ENCODE peak calls at places on chromosomes 6 and 20, in five cellular contexts. W is A549, T is Peyer's patch, A is esophagus squamous epithelium, E is NB4. Q is an unnamed sample.

GRCh38 chr20:53795170-53795569 is 201.5 kb upstream of the ZNF217 start:
- DNase-seq in W (no peak), T (no peak), E (no peak), A (no peak), Q (no peak)

GRCh38 chr6:81762132-81762531 is 9.7 kb upstream of the TENT5A start:
- DNase-seq in W (no peak), E (no peak), T (no peak), A (no peak), Q (no peak)

GRCh38 chr20:45368221-45368980 is 5.4 kb downstream of the SYS1 start:
- DNase-seq in A (no peak), W (no peak), T (peak), E (peak), Q (no peak)

GRCh38 chr6:2072450-2072849 is 173.0 kb downstream of the GMDS start:
- DNase-seq in E (no peak), W (no peak), A (no peak), T (no peak), Q (no peak)

GRCh38 chr6:157398151-157398550 is 17.2 kb downstream of the ZDHHC14 start:
- DNase-seq in W (no peak), T (no peak), A (no peak), E (no peak), Q (no peak)

GRCh38 chr20:5557123-5557522 is 193.1 kb upstream of the SHLD1 start:
- DNase-seq in W (peak), T (peak), A (no peak), E (peak), Q (no peak)

GRCh38 chr6:166433096-166433495 is 50.4 kb upstream of the MPC1 start:
- DNase-seq in T (no peak), W (no peak), A (no peak), E (no peak), Q (peak)

GRCh38 chr6:13038315-13039261 is 289.7 kb downstream of the TBC1D7 start:
- DNase-seq in W (no peak), E (peak), T (no peak), A (no peak), Q (no peak)

GRCh38 chr20:35226775-35227681 is 538 bp downstream of the MMP24 start:
- DNase-seq in W (peak), T (no peak), E (peak), A (no peak), Q (no peak)

GRCh38 chr6:77492529-77492928 is 29.2 kb upstream of the HTR1B start:
- DNase-seq in A (no peak), E (no peak), T (no peak), W (no peak), Q (no peak)

GRCh38 chr6:106473807-106474206 is 113.3 kb downstream of the CRYBG1 start:
- DNase-seq in T (no peak), E (peak), A (no peak), W (no peak), Q (no peak)

GRCh38 chr6:106460481-106460880 is 100.0 kb downstream of the CRYBG1 start:
- DNase-seq in E (peak), A (no peak), T (no peak), W (no peak), Q (no peak)

GRCh38 chr6:149271348-149272340 is 45.9 kb upstream of the TAB2 start:
- DNase-seq in W (no peak), E (peak), A (peak), T (peak), Q (no peak)

GRCh38 chr20:32839227-32839981 is 19.3 kb upstream of the EFCAB8 start:
- DNase-seq in T (no peak), A (no peak), E (no peak), W (no peak), Q (no peak)

GRCh38 chr6:34062815-34063214 is 83.1 kb downstream of the GRM4 start:
- DNase-seq in A (no peak), E (no peak), T (no peak), W (no peak), Q (no peak)

GRCh38 chr20:3908667-3909066 is 19.5 kb downstream of the PANK2 start:
- DNase-seq in W (no peak), E (no peak), A (no peak), T (no peak), Q (no peak)

GRCh38 chr20:58677808-58678207 is 14.8 kb upstream of the NPEPL1 start:
- DNase-seq in A (no peak), E (no peak), T (no peak), W (no peak), Q (no peak)

GRCh38 chr20:53157443-53158408 is 185.6 kb downstream of the TSHZ2 start:
- DNase-seq in T (peak), W (peak), E (peak), A (no peak), Q (no peak)

GRCh38 chr6:82211326-82211725 is 36.2 kb downstream of the IBTK start:
- DNase-seq in E (no peak), A (no peak), W (no peak), T (no peak), Q (no peak)

GRCh38 chr6:38796850-38797249 is 81.7 kb downstream of the DNAH8 start:
- DNase-seq in E (no peak), T (no peak), W (no peak), A (no peak), Q (no peak)

GRCh38 chr6:157983439-157984119 is 1.9 kb downstream of the SYNJ2 start:
- DNase-seq in A (no peak), W (no peak), E (no peak), T (no peak), Q (no peak)

GRCh38 chr6:34383171-34383631 is 9.3 kb downstream of the NUDT3 start:
- DNase-seq in A (no peak), T (no peak), E (peak), W (no peak), Q (no peak)

GRCh38 chr20:3758566-3758965 is 9.0 kb downstream of the ADISSP start:
- DNase-seq in W (no peak), T (no peak), E (no peak), A (no peak), Q (no peak)

GRCh38 chr6:134493789-134494188 is 175.9 kb upstream of the SGK1 start:
- DNase-seq in T (no peak), W (no peak), A (no peak), E (no peak), Q (no peak)

GRCh38 chr6:2658788-2659187 is 91.9 kb downstream of the MYLK4 start:
- DNase-seq in A (no peak), E (peak), W (no peak), T (peak), Q (no peak)

GRCh38 chr6:157830354-157831017 is 7.4 kb downstream of the SNX9 start:
- DNase-seq in T (no peak), W (no peak), A (no peak), E (no peak), Q (no peak)

GRCh38 chr6:157839606-157840005 is 16.6 kb downstream of the SNX9 start:
- DNase-seq in E (no peak), W (no peak), T (no peak), A (no peak), Q (no peak)

GRCh38 chr6:13767121-13767794 is 47.1 kb downstream of the MCUR1 start:
- DNase-seq in T (peak), A (no peak), E (no peak), W (no peak), Q (peak)

DNA sequence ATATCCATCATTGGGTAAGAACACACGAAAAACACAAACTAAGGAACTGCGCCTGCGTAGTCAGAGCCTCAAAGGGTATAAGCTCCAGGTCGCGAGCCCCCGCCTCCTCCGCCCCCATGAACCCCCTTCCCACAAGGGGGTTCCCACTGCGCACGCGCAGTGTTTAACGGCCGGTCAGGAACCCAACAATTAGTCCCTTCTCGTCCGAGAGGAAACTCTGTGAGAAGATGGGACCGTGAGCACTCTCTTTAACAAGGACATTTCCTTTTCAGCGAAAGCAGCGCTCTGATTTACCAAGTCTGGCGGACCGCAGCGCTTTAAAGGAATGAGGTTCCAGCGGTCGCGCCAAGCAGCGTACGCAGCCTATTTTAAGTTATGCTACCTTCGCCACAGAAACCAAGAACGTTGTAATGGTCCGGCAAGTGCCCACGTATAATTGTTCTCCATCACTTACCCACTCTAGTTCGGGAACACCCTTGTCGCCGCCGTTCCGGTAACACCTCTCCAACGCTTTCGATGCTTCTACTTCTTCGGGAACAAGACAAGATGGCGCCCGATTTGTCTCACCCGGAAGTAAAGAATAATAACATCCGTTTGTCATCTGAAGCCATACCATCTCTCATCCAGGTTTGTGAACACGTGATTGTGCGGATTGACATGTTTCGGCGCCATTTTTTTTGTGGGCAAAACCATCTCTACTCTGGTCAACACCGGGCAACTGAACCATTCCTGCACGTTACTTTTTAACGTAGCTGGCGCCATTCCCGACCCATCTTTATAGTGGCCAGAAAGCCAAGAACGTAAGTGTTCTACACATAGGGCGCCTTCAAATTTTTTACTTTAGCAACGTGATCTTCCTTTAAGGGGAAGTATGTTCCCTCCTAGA is at the start of gene PNISR:
- DNase-seq in T (peak), W (peak), A (peak), E (peak), Q (peak)
- TF ChIP-seq POLR2A in T (no peak), W (peak), A (peak), E (peak), Q (no peak)

DNA sequence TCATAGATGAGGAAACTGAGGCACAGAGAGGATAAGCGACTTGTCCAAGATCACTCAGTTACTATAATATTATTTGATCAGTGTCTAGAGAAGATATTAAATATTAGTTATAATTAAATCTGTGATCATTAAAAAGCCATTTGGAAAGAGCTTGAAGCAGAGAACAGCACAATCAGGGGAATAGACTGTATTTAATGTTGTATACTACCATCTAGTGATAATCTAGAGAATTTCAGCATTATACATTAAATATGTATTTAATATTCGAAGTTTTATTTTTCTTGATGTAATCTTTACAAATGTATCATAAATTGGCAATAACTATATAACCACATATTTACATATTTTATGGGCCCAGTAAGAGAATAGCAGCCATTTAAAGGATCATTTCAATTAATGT is 20.2 kb upstream of the MTCL3 start:
- DNase-seq in T (no peak), E (peak), W (no peak), A (no peak), Q (no peak)
- TF ChIP-seq CTCF in T (peak), E (no peak), W (peak), A (no peak), Q (no peak)

DNA sequence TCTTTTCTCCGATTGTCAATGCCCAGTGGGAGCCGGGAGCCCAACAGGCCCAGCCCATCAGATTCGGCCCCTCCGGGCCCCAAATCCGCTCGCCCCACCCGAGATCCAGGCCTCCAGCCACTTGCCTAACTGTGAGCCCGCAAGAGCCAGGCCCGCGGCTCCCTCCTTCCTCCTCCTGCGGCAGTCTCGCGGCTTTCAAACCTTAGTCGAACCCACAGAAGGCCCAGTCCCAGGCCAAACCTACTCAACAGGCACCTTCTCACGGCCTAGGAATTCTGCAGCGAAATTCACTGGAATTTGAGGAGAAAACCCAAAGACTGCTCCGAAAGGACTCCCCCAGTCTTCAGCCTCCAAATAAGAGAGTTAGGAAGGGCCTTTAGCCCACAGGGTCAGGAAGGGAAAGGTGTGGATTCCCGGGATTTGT is 2.8 kb upstream of the TFAP2A start:
- DNase-seq in A (no peak), E (peak), W (no peak), T (no peak), Q (no peak)
- H3K4me3 ChIP-seq in A (peak), E (no peak), W (no peak), T (no peak), Q (peak)

GRCh38 chr20:50584687-50585086 is 74.5 kb downstream of the PTPN1 start:
- DNase-seq in A (no peak), T (no peak), E (no peak), W (no peak), Q (no peak)

GRCh38 chr20:50585214-50585613 is 75.0 kb downstream of the PTPN1 start:
- DNase-seq in T (no peak), E (no peak), W (no peak), A (no peak), Q (no peak)

GRCh38 chr20:50586531-50587232 is 76.5 kb downstream of the PTPN1 start:
- DNase-seq in E (no peak), W (no peak), T (no peak), A (no peak), Q (no peak)

GRCh38 chr20:50587291-50587961 is 77.2 kb downstream of the PTPN1 start:
- DNase-seq in W (no peak), E (no peak), T (no peak), A (no peak), Q (peak)

DNA sequence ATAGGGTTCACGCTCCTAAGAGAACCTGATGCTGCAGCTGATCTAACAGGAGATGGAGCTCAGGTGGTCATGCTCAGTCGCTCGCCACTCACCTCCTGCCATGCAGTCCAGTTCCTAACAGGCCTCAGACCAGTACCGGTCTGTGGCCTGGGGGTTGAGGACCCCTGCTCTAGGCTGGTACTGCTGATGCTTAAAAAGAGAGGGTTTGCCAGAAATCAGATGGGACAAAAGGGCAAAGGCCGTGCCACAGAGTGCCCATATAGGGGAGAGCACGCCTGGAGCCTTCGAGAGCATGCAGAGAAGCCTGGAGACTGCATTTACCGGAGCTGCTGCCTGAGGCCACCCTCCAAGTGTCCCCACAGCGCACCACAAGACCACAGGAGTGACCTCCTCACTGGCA is 75.5 kb downstream of the PTPN1 start:
- DNase-seq in W (no peak), E (no peak), A (no peak), T (no peak), Q (no peak)
- TF ChIP-seq POLR2A in W (no peak), E (no peak), A (no peak), T (no peak), Q (no peak)

GRCh38 chr6:161676566-161676965 is 402.7 kb upstream of the AGPAT4 start:
- DNase-seq in A (no peak), W (no peak), T (no peak), E (no peak), Q (no peak)

GRCh38 chr6:161673026-161673425 is 399.2 kb upstream of the AGPAT4 start:
- DNase-seq in T (no peak), E (no peak), W (no peak), A (no peak), Q (peak)

GRCh38 chr6:161677188-161677587 is 403.3 kb upstream of the AGPAT4 start:
- DNase-seq in A (no peak), E (no peak), W (no peak), T (no peak), Q (no peak)

GRCh38 chr6:161671117-161671516 is 397.3 kb upstream of the AGPAT4 start:
- DNase-seq in T (no peak), A (no peak), W (no peak), E (no peak), Q (no peak)

GRCh38 chr6:161674930-161675523 is 401.2 kb upstream of the AGPAT4 start:
- DNase-seq in A (no peak), W (no peak), T (no peak), E (no peak), Q (no peak)
- TF ChIP-seq CTCF in A (no peak), W (no peak), T (no peak), E (no peak), Q (no peak)

GRCh38 chr6:100454571-100455229 is 10.0 kb downstream of the SIM1 start:
- DNase-seq in E (no peak), W (no peak), A (no peak), T (no peak), Q (no peak)
- H3K4me3 ChIP-seq in E (no peak), W (no peak), A (no peak), T (no peak), Q (no peak)

Q was measured in lower leg skin.